ENCODE peak calls at places on chromosomes 13 and 19, in five cellular contexts. U, L, J, Q and I are unnamed samples.

GRCh38 chr19:15836595-15837398 is 21.3 kb upstream of the OR10H1 start:
- DNase-seq in L (peak; percentile 99), U (peak; percentile 95), J (peak; percentile 99), Q (peak; percentile 88), I (peak; percentile 99)

GRCh38 chr13:44003481-44003880 is 123.8 kb downstream of the LACC1 start:
- DNase-seq in J (no peak), Q (no peak), U (no peak), L (no peak), I (no peak)

GRCh38 chr13:60009300-60010248 is 154.2 kb downstream of the DIAPH3 start:
- DNase-seq in U (peak; percentile 24), Q (no peak), L (no peak), J (no peak), I (peak; percentile 60)

GRCh38 chr13:100521912-100522490 is 66.6 kb downstream of the GGACT start:
- DNase-seq in L (no peak), J (no peak), Q (no peak), U (no peak), I (no peak)

GRCh38 chr19:16920816-16921529 is 32.2 kb downstream of the F2RL3 start:
- DNase-seq in U (no peak), J (no peak), L (no peak), Q (peak; percentile 88), I (no peak)

GRCh38 chr19:39826311-39826945 is 7.5 kb downstream of the DYRK1B start:
- DNase-seq in J (no peak), Q (no peak), U (no peak), L (no peak), I (no peak)

GRCh38 chr13:27632214-27632613 is 10.5 kb downstream of the POLR1D start:
- DNase-seq in U (no peak), L (no peak), J (no peak), Q (no peak), I (no peak)

GRCh38 chr13:67148219-67148583 is 81.9 kb downstream of the PCDH9 start:
- DNase-seq in L (no peak), J (no peak), Q (peak; percentile 68), U (no peak), I (no peak)

GRCh38 chr13:112897956-112898785 is 70.8 kb upstream of the MCF2L start:
- DNase-seq in L (no peak), Q (no peak), U (no peak), J (no peak), I (no peak)

GRCh38 chr19:11361037-11361770 is 6.0 kb downstream of the PLPPR2 start:
- DNase-seq in Q (no peak), L (no peak), U (peak; percentile 72), J (no peak), I (peak; percentile 59)

GRCh38 chr13:85910962-85911361 is 111.7 kb upstream of the SLITRK6 start:
- DNase-seq in U (no peak), Q (no peak), J (no peak), L (no peak), I (no peak)

GRCh38 chr13:109105899-109106298 is 476.5 kb downstream of the MYO16 start:
- DNase-seq in U (no peak), L (no peak), Q (peak; percentile 52), J (no peak), I (no peak)

GRCh38 chr19:40549007-40549708 is 27.5 kb upstream of the SHKBP1 start:
- DNase-seq in J (no peak), L (peak; percentile 74), Q (peak; percentile 39), U (peak; percentile 64), I (peak; percentile 55)

GRCh38 chr19:10604460-10604980 is 17.4 kb upstream of the AP1M2 start:
- DNase-seq in Q (no peak), L (no peak), U (no peak), J (no peak), I (peak; percentile 65)

GRCh38 chr13:26837997-26838396 is 77.4 kb upstream of the GPR12 start:
- DNase-seq in J (no peak), Q (no peak), L (no peak), U (no peak), I (no peak)

GRCh38 chr19:52217576-52217975 is 27.7 kb downstream of the PPP2R1A start:
- DNase-seq in U (no peak), L (no peak), J (no peak), Q (no peak), I (no peak)

GRCh38 chr19:48615145-48616040 is 517 bp upstream of the FAM83E start:
- DNase-seq in U (no peak), J (no peak), L (no peak), Q (no peak), I (no peak)

GRCh38 chr19:48618278-48618915 is 581 bp downstream of the RPL18 start:
- DNase-seq in J (no peak), L (no peak), U (no peak), Q (no peak), I (no peak)

GRCh38 chr19:48617146-48617937 is 1.6 kb downstream of the RPL18 start:
- DNase-seq in L (no peak), U (no peak), Q (no peak), J (no peak), I (no peak)

GRCh38 chr19:48616041-48616436 is 1.2 kb upstream of the FAM83E start:
- DNase-seq in U (no peak), Q (no peak), L (no peak), J (no peak), I (no peak)

DNA sequence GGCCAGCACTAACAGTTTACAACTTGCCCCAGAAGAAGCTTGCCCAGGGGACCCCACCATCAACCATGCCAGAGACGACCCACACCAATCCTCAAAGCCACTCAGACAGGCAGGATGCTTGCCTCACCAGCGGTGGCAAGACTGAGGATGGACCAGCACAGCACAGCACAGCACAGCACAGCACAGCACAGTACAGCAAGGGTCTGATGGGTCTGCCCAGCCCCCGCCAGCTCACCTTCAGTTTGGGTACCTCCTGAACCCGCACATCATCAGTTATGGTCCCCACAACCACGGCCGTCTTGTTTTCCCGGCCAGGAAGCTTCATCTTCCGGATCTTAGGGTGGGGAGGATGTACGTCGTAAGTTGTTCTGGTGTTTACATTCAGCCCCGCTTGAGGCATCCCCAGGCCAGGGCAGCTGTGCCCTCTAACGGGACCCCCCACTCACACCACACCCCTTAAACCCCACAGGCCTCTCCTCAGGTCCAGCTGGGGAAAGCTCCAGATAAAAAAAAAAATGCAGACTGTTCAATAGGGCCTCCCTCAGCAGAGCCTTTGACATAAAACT is 1.7 kb upstream of the FAM83E start:
- DNase-seq in Q (no peak), L (no peak), J (no peak), U (no peak), I (no peak)
- H3K4me1 ChIP-seq in Q (peaks cover 8% of the 10 kb centered on the region), L (peaks cover 28% of the 10 kb centered on the region), J (peaks cover 28% of the 10 kb centered on the region), U (peaks cover 37% of the 10 kb centered on the region), I (peaks cover 5% of the 10 kb centered on the region)

DNA sequence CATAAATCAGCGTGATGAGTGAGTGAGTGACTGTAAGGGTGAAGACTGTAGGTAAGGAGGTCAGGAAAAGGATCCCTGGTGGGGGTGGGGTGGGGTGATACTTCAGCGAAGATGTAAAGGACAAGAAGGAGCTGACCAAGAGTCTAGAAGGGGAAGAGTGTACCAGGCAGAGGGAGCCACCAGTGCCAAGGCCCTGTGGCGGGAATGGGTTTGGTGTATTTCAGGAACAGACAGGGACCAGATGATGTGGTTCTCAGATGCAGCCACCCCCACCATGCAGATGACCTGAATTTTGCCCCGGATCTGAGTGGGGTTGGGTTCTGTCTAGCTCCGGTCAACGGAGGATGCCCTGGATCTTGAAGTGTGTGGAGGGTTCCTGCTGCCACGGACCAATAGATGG is 30.1 kb upstream of the SLC7A10 start:
- DNase-seq in U (no peak), Q (no peak), L (no peak), J (no peak), I (no peak)
- H3K27ac ChIP-seq in U (no peak overlapping the region), Q (no peak overlapping the region), L (no peak overlapping the region), J (no peak overlapping the region), I (no peak overlapping the region)

GRCh38 chr19:2780284-2780683 is 2.8 kb downstream of the SGTA start:
- DNase-seq in L (no peak), Q (no peak), J (no peak), U (no peak), I (no peak)
- H3K4me1 ChIP-seq in L (peaks cover 44% of the 10 kb centered on the region), Q (peaks cover 4% of the 10 kb centered on the region), J (peaks cover 40% of the 10 kb centered on the region), U (peaks cover 40% of the 10 kb centered on the region), I (peaks cover 2% of the 10 kb centered on the region)

GRCh38 chr13:97002581-97002980 is 8.3 kb upstream of the OXGR1 start:
- DNase-seq in U (no peak), J (no peak), Q (no peak), L (no peak), I (no peak)
- H3K27ac ChIP-seq in U (no peak overlapping the region), J (no peak overlapping the region), Q (no peak overlapping the region), L (no peak overlapping the region), I (no peak overlapping the region)

DNA sequence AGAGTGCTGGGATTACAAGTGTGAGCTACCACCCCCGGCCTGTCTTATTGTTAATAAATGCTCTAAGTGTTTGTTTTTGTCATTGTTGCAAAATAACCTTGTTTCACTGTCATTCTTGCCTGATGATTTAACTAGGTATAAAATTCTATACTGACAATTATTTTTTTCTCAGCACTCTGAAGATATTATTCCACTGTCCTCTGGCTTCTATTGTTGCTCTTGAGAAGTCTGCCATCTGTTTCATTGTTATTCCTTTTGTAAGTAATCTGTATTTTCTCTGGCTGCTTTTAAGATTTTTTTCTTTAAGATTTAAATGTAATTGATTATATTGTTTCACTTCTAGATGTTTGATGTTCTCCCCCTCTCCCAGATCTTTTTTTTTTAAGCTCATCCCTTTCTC is 17.6 kb downstream of the ZNF420 start:
- DNase-seq in J (no peak), L (no peak), U (no peak), Q (no peak), I (no peak)
- H3K4me1 ChIP-seq in J (no peaks in the 10 kb centered on the region), L (no peaks in the 10 kb centered on the region), U (no peaks in the 10 kb centered on the region), Q (no peaks in the 10 kb centered on the region), I (no peaks in the 10 kb centered on the region)

DNA sequence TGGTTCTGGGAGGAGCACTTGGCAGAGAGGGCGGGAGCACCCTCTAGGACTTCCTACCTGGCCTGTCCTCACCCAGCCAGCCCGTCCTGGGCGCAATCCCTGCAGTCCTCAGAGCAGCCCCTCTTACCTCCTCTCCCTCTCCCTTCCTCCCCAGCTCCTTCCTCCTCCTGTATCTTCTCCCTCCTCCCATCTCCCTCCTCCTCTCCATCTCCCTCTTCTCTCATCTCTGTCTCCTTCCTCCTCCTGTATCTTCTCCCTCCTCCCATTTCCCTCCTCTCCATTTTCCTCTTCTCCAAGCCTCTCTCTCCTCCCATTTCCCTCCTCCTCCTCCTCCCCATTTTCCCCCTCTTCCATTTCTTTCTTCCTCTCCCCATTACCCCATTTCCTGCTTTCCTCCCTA is 89.8 kb downstream of the RYR1 start:
- DNase-seq in U (no peak), Q (no peak), L (no peak), J (no peak), I (no peak)
- H3K27ac ChIP-seq in U (no peak overlapping the region), Q (no peak overlapping the region), L (no peak overlapping the region), J (no peak overlapping the region), I (no peak overlapping the region)

DNA sequence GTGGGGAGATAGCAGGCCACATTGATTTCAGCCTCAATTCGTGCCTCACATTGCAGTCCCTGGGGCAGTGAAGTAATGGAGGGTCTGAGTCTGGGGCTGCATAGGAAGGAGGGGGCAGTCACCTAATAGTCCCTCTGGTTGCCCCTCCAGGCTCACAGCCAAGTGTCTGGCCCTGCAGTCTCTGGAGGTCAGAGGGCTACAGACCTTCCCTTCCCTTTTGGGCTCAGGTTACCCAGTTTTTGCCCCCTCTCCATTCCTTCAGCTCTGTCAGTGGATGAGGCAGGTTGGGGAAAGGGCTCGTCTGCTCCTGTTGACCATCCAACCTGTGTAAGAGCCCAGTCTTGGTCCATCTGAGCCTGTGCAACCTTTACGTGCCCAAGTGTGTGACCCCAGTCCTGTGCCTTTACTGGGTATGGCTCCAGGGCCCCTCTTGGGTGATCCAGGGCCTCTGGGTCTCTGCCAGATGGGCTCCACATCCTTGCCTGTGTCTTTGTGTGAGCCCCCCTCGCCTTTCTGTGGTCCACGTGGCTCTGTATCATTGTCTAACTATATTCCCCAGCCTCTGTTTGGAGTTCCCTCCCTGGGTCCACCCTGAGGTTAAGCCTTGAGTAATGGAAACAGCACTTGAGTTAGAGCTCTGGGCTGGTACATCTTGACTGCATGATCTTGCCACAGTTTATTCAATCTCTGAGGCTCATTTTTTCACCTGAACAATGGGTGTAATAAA is 13.1 kb downstream of the CIC start:
- DNase-seq in L (no peak), Q (peak; percentile 34), J (no peak), U (peak; percentile 26), I (no peak)
- H3K4me1 ChIP-seq in L (peaks cover 48% of the 10 kb centered on the region), Q (peaks cover 60% of the 10 kb centered on the region), J (peaks cover 77% of the 10 kb centered on the region), U (peaks cover 79% of the 10 kb centered on the region), I (peaks cover 43% of the 10 kb centered on the region)